ENCODE peak calls at places on chromosomes 7 and 10, in eight cellular contexts. G is CD4-positive, alpha-beta T cell; E is AG08396; B is GM20000; H is Calu3; D is D721Med; S is NCI-H2081; Q is activated naive CD4-positive, alpha-beta T cell. O is an unnamed sample.

GRCh38 chr10:103491729-103492364 is 1.7 kb upstream of the NEURL1 start:
- DNase-seq in G (no peak), S (no peak), E (peak), B (no peak), Q (no peak), D (no peak), H (no peak), O (no peak)

GRCh38 chr7:64558781-64559180 is 4.1 kb downstream of the ZNF680 start:
- DNase-seq in S (no peak), H (no peak), B (no peak), Q (no peak), D (no peak), G (no peak), E (no peak), O (no peak)

GRCh38 chr7:128167316-128167691 is 73.8 kb upstream of the LEP start:
- DNase-seq in B (peak), S (peak), Q (no peak), H (peak), G (no peak), E (peak), D (peak), O (no peak)

GRCh38 chr7:48411619-48412018 is 240.4 kb downstream of the ABCA13 start:
- DNase-seq in H (no peak), E (no peak), Q (no peak), S (no peak), B (no peak), D (no peak), G (no peak), O (no peak)

GRCh38 chr10:78624791-78625190 is 444.0 kb upstream of the ZMIZ1 start:
- DNase-seq in E (no peak), B (no peak), Q (no peak), H (no peak), D (no peak), G (no peak), S (no peak), O (no peak)

GRCh38 chr10:124642076-124642710 is 102.0 kb downstream of the FAM53B start:
- DNase-seq in G (no peak), D (no peak), H (no peak), Q (no peak), B (no peak), S (no peak), E (no peak), O (no peak)

GRCh38 chr10:97483526-97483925 is 14.7 kb downstream of the MMS19 start:
- DNase-seq in S (no peak), E (no peak), Q (no peak), D (no peak), B (no peak), G (no peak), H (no peak), O (no peak)

GRCh38 chr7:26580666-26581065 is 283.7 kb downstream of the SKAP2 start:
- DNase-seq in Q (no peak), G (no peak), E (no peak), D (no peak), S (no peak), B (no peak), H (no peak), O (no peak)

GRCh38 chr7:153518201-153518984 is 533.8 kb upstream of the DPP6 start:
- DNase-seq in E (no peak), S (no peak), D (no peak), Q (no peak), H (no peak), G (no peak), B (no peak), O (no peak)

GRCh38 chr7:138889566-138889965 is 91.6 kb upstream of the ATP6V0A4 start:
- DNase-seq in H (no peak), Q (no peak), S (peak), B (no peak), D (no peak), G (no peak), E (no peak), O (no peak)

GRCh38 chr10:5297466-5297865 is 67.3 kb upstream of the UCN3 start:
- DNase-seq in Q (no peak), B (no peak), S (no peak), D (no peak), H (no peak), E (no peak), G (no peak), O (no peak)

GRCh38 chr10:1047937-1048336 is 982 bp downstream of the IDI1 start:
- DNase-seq in G (no peak), D (no peak), Q (no peak), S (no peak), E (no peak), B (no peak), H (peak), O (no peak)

GRCh38 chr10:84256510-84257342 is 11.9 kb downstream of the RGR start:
- DNase-seq in B (peak), D (no peak), G (no peak), H (peak), E (peak), Q (no peak), S (no peak), O (no peak)

GRCh38 chr7:130959743-130960207 is 225.8 kb upstream of the KLF14 start:
- DNase-seq in B (no peak), G (no peak), S (no peak), D (no peak), Q (no peak), E (peak), H (peak), O (no peak)

GRCh38 chr10:47207280-47207613 is 92.8 kb upstream of the GDF10 start:
- DNase-seq in B (no peak), E (no peak), D (no peak), S (no peak), G (no peak), Q (no peak), H (no peak), O (no peak)

GRCh38 chr7:142717453-142717852 is 31.8 kb upstream of the PRSS1 start:
- DNase-seq in Q (no peak), G (no peak), H (no peak), B (no peak), S (no peak), D (no peak), E (no peak), O (no peak)

GRCh38 chr7:112929411-112929810 is 139.2 kb upstream of the TMEM168 start:
- DNase-seq in E (no peak), Q (no peak), S (no peak), B (no peak), H (no peak), D (no peak), G (no peak), O (no peak)

GRCh38 chr10:130226012-130226411 is 89.8 kb downstream of the GLRX3 start:
- DNase-seq in E (no peak), H (no peak), D (no peak), G (no peak), S (no peak), B (no peak), Q (no peak), O (no peak)

GRCh38 chr7:106386958-106387357 is 102.2 kb upstream of the NAMPT start:
- DNase-seq in B (no peak), G (no peak), H (no peak), Q (no peak), E (no peak), D (no peak), S (no peak), O (no peak)

GRCh38 chr7:7707756-7708310 is 10.6 kb downstream of the RPA3 start:
- DNase-seq in S (no peak), D (no peak), Q (no peak), G (no peak), H (no peak), B (no peak), E (no peak), O (no peak)

GRCh38 chr7:155374276-155375252 is 76.9 kb downstream of the INSIG1 start:
- DNase-seq in G (no peak), Q (no peak), B (no peak), D (no peak), H (no peak), S (no peak), E (no peak), O (no peak)

GRCh38 chr10:76433161-76434005 is 1002.0 kb downstream of the LRMDA start:
- DNase-seq in H (no peak), G (no peak), S (peak), Q (no peak), E (no peak), B (no peak), D (no peak), O (no peak)

GRCh38 chr7:29957921-29958320 is 31.7 kb downstream of the SCRN1 start:
- DNase-seq in H (no peak), E (no peak), B (no peak), Q (no peak), G (no peak), S (peak), D (no peak), O (no peak)

GRCh38 chr10:25934673-25935139 is 677 bp downstream of the MYO3A start:
- DNase-seq in S (peak), Q (no peak), G (no peak), E (no peak), H (peak), B (peak), D (peak), O (no peak)

GRCh38 chr10:28722065-28722803 is 44.9 kb downstream of the BAMBI start:
- DNase-seq in B (no peak), G (no peak), S (peak), Q (no peak), D (no peak), E (peak), H (peak), O (no peak)

GRCh38 chr10:13475124-13475523 is 53.7 kb downstream of the BEND7 start:
- DNase-seq in B (no peak), G (no peak), Q (no peak), E (no peak), D (no peak), H (no peak), S (no peak), O (no peak)

GRCh38 chr7:155218276-155219153 is 79.2 kb upstream of the INSIG1 start:
- DNase-seq in H (no peak), E (no peak), D (no peak), B (no peak), Q (no peak), G (no peak), S (no peak), O (no peak)

O was measured in cortex of kidney.